ENCODE peak calls at places on chromosomes 7 and 10, in seven cellular contexts. E is IMR-90, Q is trophoblast cell, O is MM.1S, C is endodermal cell, W is NT2/D1, N is fibroblast of lung. D is an unnamed sample. For H3K36me3, the result is how much of the 10 kb centered on the place peaks cover.

GRCh38 chr7:141014091-141014490 is 661 bp downstream of the MRPS33 start:
- DNase-seq in C (no peak), O (no peak), W (no peak), Q (no peak), E (peak), N (peak), D (peak)

GRCh38 chr7:5237286-5237685 is 45.5 kb upstream of the SLC29A4 start:
- DNase-seq in Q (no peak), O (peak), N (peak), C (no peak), W (no peak), E (peak), D (peak)

GRCh38 chr10:11302181-11302580 is 284.5 kb downstream of the CELF2 start:
- DNase-seq in E (no peak), W (no peak), O (no peak), N (no peak), C (no peak), Q (no peak), D (no peak)

GRCh38 chr7:101947899-101948298 is 130.5 kb downstream of the CUX1 start:
- DNase-seq in O (no peak), E (no peak), Q (no peak), N (peak), W (no peak), C (no peak), D (no peak)

GRCh38 chr10:117432866-117433265 is 57.6 kb upstream of the PDZD8 start:
- DNase-seq in N (no peak), Q (no peak), E (no peak), O (no peak), C (no peak), W (no peak), D (no peak)

GRCh38 chr7:24192053-24192452 is 91.9 kb upstream of the NPY start:
- DNase-seq in C (no peak), W (no peak), O (no peak), Q (no peak), E (peak), N (peak), D (no peak)

GRCh38 chr7:5755704-5756131 is 25.7 kb downstream of the RNF216 start:
- DNase-seq in W (no peak), O (no peak), N (peak), E (peak), C (no peak), Q (no peak), D (peak)

GRCh38 chr10:75035975-75036708 is 75.3 kb upstream of the SAMD8 start:
- DNase-seq in N (peak), Q (no peak), E (peak), O (no peak), W (no peak), C (no peak), D (peak)

GRCh38 chr7:142813262-142813661 is 41.6 kb upstream of the EPHB6 start:
- DNase-seq in W (peak), C (peak), O (no peak), Q (peak), E (peak), N (peak), D (peak)

GRCh38 chr7:43196379-43196778 is 83.9 kb downstream of the HECW1 start:
- DNase-seq in W (no peak), C (no peak), O (no peak), N (peak), E (no peak), Q (no peak), D (no peak)

GRCh38 chr7:90595801-90596683 is at the start of gene CDK14:
- DNase-seq in W (no peak), Q (peak), N (peak), C (peak), E (peak), O (peak), D (peak)

GRCh38 chr10:11045995-11046394 is 28.3 kb downstream of the CELF2 start:
- DNase-seq in C (no peak), W (no peak), E (no peak), O (no peak), N (no peak), Q (no peak), D (no peak)

GRCh38 chr7:140035400-140036223 is 27.1 kb downstream of the PARP12 start:
- DNase-seq in W (no peak), O (no peak), E (peak), C (no peak), Q (no peak), N (peak), D (peak)

GRCh38 chr7:45446195-45446944 is 127.8 kb upstream of the ADCY1 start:
- DNase-seq in C (no peak), W (no peak), Q (peak), E (no peak), N (peak), O (peak), D (no peak)

GRCh38 chr10:46551701-46552525 is 4.5 kb downstream of the GPRIN2 start:
- DNase-seq in O (no peak), Q (no peak), N (no peak), E (no peak), W (no peak), C (peak), D (no peak)

GRCh38 chr7:106736508-106737201 is 75.7 kb upstream of the CCDC71L start:
- DNase-seq in N (peak), O (peak), Q (peak), W (peak), C (peak), E (peak), D (peak)

DNA sequence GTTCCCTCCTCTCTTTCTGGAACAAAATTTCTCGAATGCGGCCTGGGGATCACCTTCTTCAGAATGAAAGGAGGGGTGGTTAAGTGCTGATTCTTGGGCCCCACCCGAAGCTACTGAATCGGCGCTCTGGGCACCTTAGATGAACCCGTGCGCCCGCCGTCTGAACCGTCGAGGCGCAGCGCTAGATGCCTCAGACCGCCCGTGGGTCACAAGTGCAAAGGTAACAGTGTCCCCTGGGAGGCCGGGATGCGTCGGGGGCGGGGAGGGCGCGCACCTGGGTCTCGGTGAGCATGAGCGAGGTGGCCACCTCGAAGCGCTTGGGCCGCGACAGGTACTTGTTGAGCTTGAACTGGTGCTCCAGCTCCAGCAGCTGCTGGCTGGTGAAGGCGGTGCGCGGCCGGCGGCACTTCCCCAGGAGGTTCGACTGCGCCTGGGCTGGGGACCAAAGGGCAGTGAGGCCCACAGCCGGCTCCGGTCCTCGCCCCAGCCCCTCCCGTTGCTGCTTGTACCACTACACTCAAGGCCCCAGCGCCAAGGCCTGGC is 4.2 kb downstream of the MNX1 start:
- DNase-seq in E (no peak), W (no peak), O (no peak), N (no peak), Q (no peak), C (peak), D (no peak)
- H3K4me3 ChIP-seq in E (no peak), W (no peak), O (no peak), N (no peak), Q (no peak), C (no peak), D (no peak)

GRCh38 chr10:68560201-68560915 is at the start of gene TET1:
- DNase-seq in C (peak), W (no peak), Q (no peak), E (peak), O (peak), N (peak), D (peak)
- H3K9ac ChIP-seq in C (peak), W (peak), Q (peak), E (peak), O (peak), N (peak), D (peak)

GRCh38 chr7:73439305-73439704 is 5.7 kb downstream of the FZD9 start:
- DNase-seq in C (no peak), E (no peak), N (no peak), O (no peak), Q (no peak), W (no peak), D (no peak)
- H3K36me3 ChIP-seq in C (under half), E (under half), N (under half), O (under half), Q (under half), W (half or more), D (half or more)

DNA sequence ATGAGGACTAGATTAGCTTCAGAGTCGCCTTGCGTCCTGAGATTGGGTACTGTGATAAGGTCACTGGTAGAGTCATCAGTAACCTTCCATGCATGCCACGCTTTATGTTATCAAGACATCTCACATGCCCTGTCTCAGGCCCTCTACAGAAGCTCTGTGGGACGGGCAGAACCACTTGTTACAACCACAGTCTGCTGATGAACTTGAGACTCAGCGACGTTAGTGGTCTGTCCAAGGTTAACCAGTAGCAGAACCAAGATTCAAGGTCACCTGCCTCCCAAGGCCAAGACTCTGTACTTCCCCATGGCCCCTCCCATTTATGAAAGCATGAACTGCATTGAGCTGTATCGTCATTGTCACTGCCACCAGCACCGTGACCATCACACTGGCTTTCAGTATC is 15.0 kb downstream of the IQCE start:
- DNase-seq in O (no peak), Q (no peak), N (no peak), C (no peak), W (no peak), E (no peak), D (no peak)
- H3K4me3 ChIP-seq in O (no peak), Q (no peak), N (no peak), C (no peak), W (no peak), E (no peak), D (no peak)

DNA sequence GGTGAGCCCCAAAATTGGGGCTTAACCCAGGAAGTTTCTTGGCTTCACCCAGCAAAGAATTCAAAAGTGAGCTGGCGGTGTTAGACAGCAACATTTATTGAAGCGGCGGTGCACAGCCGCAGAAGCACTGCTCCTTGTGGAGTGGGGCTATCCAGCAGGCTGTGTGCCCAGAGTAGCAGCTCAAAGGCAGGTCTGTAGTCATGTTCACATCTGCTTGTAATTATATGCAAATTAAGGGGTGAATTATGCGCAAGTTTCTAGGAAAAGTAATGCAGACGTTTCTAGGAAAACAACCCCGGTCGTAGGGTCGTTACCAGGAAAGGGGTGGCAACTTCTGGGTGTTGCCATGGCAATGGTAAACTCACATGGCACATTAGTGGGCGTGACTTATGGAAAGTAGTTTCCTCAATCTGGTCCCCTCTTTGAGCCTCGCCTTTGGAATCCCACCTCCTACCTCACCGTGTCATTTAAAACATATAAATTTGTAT is 13.7 kb upstream of the KBTBD2 start:
- DNase-seq in O (peak), E (peak), C (peak), W (peak), N (peak), Q (peak), D (peak)
- H3K9ac ChIP-seq in O (peak), E (no peak), C (no peak), W (peak), N (no peak), Q (no peak), D (peak)

DNA sequence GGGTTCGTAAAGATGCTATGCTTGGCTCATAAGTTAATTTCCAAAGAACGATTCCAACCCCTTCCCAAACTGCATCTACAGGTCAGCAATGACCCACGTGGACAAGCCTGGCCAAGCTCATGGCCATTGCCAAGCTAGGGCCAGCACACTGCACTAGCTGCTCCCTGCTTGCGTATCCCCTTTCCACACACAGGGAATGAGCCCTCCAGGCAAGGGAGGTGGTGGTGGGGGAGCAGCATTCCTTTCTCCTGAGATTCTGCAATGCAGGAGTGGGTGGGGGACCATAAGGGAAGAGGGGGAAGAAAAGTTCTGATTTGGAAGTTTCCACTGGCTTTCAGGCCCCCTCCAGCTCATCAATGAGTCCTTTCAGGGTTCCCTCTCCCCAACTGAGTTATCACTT is 56.0 kb downstream of the SH3PXD2A start:
- DNase-seq in E (no peak), N (no peak), C (no peak), Q (peak), W (no peak), O (no peak), D (peak)
- H3K36me3 ChIP-seq in E (under half), N (under half), C (under half), Q (under half), W (under half), O (under half), D (under half)

GRCh38 chr10:62545667-62546066 is 171.5 kb downstream of the ZNF365 start:
- DNase-seq in C (no peak), N (peak), E (peak), O (no peak), W (no peak), Q (no peak), D (peak)

GRCh38 chr10:62541811-62542210 is 167.6 kb downstream of the ZNF365 start:
- DNase-seq in Q (no peak), N (no peak), C (no peak), E (no peak), O (no peak), W (no peak), D (no peak)

GRCh38 chr10:62543566-62543965 is 169.4 kb downstream of the ZNF365 start:
- DNase-seq in W (no peak), Q (no peak), O (no peak), N (peak), C (no peak), E (no peak), D (no peak)

GRCh38 chr10:62543981-62544380 is 169.8 kb downstream of the ZNF365 start:
- DNase-seq in W (no peak), N (no peak), Q (no peak), C (no peak), E (no peak), O (no peak), D (no peak)

DNA sequence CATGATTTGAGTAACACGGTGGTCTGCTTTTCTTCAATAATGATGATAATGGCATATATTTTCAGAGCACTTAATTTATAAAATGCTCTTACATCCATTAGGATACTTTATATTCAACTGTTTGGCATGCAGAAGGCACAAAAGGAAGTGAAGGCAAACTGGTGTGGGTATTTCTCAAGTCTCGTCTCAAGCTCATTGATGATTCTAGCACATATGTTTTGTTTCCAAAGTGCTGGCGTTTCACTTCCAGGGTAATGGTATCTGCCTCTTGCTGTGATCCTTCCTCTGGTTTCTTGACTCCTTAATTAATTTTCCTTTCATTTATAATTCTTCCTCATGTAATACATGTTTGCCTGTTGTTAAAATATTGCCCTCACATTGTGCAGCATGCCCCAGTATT is 171.0 kb downstream of the ZNF365 start:
- DNase-seq in W (no peak), Q (no peak), C (no peak), O (no peak), E (no peak), N (no peak), D (no peak)
- H3K4me3 ChIP-seq in W (no peak), Q (no peak), C (no peak), O (no peak), E (no peak), N (no peak), D (peak)

GRCh38 chr10:5810235-5810634 is 3.0 kb downstream of the GDI2 start:
- DNase-seq in N (no peak), W (no peak), C (no peak), E (no peak), Q (no peak), O (no peak), D (peak)
- H3K9ac ChIP-seq in N (no peak), W (peak), C (peak), E (no peak), Q (no peak), O (peak), D (peak)

D was measured in adipocyte.